ENCODE peak calls at places on chromosomes 4 and X, in four cellular contexts. W is HCT116, C is endothelial cell of umbilical vein, B is tibial nerve. J is an unnamed sample.

GRCh38 chr4:96166806-96167205 is 326.9 kb downstream of the PDHA2 start:
- DNase-seq in B (no peak), C (no peak), W (no peak), J (no peak)

GRCh38 chr4:152590179-152591031 is 54.5 kb upstream of the FBXW7 start:
- DNase-seq in C (no peak), B (no peak), W (no peak), J (no peak)

GRCh38 chr4:86872135-86872534 is 20.1 kb downstream of the C4orf36 start:
- DNase-seq in B (no peak), W (no peak), C (no peak), J (no peak)

GRCh38 chr4:80422727-80423404 is 87.3 kb downstream of the CFAP299 start:
- DNase-seq in W (no peak), C (no peak), B (no peak), J (no peak)

GRCh38 chr4:77804471-77804870 is 14.7 kb downstream of the CNOT6L start:
- DNase-seq in C (no peak), B (no peak), W (no peak), J (no peak)

GRCh38 chrX:136193771-136194170 is 46.4 kb downstream of the FHL1 start:
- DNase-seq in W (no peak), C (no peak), B (no peak), J (no peak)

GRCh38 chrX:29488919-29489318 is 726.4 kb upstream of the MAGEB2 start:
- DNase-seq in B (no peak), W (no peak), C (no peak), J (no peak)

GRCh38 chr4:148954011-148954749 is 512.0 kb upstream of the NR3C2 start:
- DNase-seq in W (no peak), C (no peak), B (no peak), J (peak)

GRCh38 chr4:151921811-151922210 is 161.0 kb upstream of the GATB start:
- DNase-seq in B (no peak), W (no peak), C (no peak), J (no peak)

GRCh38 chr4:23039813-23040212 is 347.1 kb downstream of the GBA3 start:
- DNase-seq in B (no peak), W (no peak), C (no peak), J (no peak)

GRCh38 chr4:177107288-177107901 is 202.3 kb upstream of the NEIL3 start:
- DNase-seq in W (no peak), C (no peak), B (no peak), J (no peak)

GRCh38 chr4:121070696-121071639 is 1.4 kb downstream of the NDNF start:
- DNase-seq in C (peak), B (peak), W (no peak), J (peak)

GRCh38 chrX:39903937-39904336 is 193.8 kb downstream of the BCOR start:
- DNase-seq in B (no peak), C (no peak), W (no peak), J (no peak)

GRCh38 chrX:110418857-110419249 is 60.2 kb downstream of the RTL9 start:
- DNase-seq in B (no peak), W (no peak), C (no peak), J (no peak)

DNA sequence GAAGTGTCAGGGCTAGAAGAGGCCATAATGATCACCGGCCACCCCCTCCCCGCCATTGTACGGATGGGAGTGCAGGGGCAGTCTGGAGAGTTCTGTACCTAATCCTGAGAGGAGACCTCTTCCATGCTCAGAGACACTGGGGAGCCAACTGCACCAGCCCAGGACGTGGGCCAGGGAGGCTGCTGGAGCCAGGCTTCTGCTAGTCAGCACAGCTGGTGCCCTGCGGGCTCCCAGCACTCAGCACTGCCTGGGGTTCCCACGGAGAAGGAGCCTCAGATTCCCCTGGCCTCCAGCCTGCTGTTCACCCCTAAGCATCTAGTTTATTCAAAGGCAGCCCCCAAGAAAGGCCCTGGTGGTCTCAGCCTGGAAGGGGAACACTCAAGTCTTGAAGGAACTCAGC is 28.8 kb downstream of the ABLIM2 start:
- DNase-seq in W (no peak), C (no peak), B (no peak), J (no peak)
- H3K4me3 ChIP-seq in W (no peak), C (no peak), B (no peak), J (no peak)

GRCh38 chrX:120253784-120254183 is 3.2 kb downstream of the ZBTB33 start:
- DNase-seq in C (no peak), B (no peak), W (no peak), J (no peak)
- TF ChIP-seq POLR2A in C (no peak), B (no peak), W (no peak), J (no peak)

GRCh38 chr4:108902769-108903168 is 139.9 kb upstream of the ETNPPL start:
- DNase-seq in C (no peak), B (no peak), W (no peak), J (no peak)
- H3K4me3 ChIP-seq in C (no peak), B (no peak), W (no peak), J (no peak)

GRCh38 chr4:26589699-26590098 is 5.8 kb downstream of the TBC1D19 start:
- DNase-seq in B (no peak), C (no peak), W (no peak), J (no peak)

GRCh38 chr4:26579169-26579568 is 4.7 kb upstream of the TBC1D19 start:
- DNase-seq in B (no peak), C (no peak), W (no peak), J (no peak)

GRCh38 chr4:26583538-26583864 is 383 bp upstream of the TBC1D19 start:
- DNase-seq in B (no peak), W (no peak), C (no peak), J (no peak)

GRCh38 chr4:26584725-26585124 is 841 bp downstream of the TBC1D19 start:
- DNase-seq in W (no peak), B (no peak), C (no peak), J (no peak)

GRCh38 chr4:26583865-26584652 is at the start of gene TBC1D19:
- DNase-seq in W (peak), B (peak), C (peak), J (peak)
- TF ChIP-seq POLR2A in W (peak), B (no peak), C (peak), J (peak)

GRCh38 chr4:143358923-143359694 is 22.4 kb downstream of the GAB1 start:
- DNase-seq in W (no peak), C (peak), B (no peak), J (peak)

GRCh38 chr4:143362392-143363046 is 25.8 kb downstream of the GAB1 start:
- DNase-seq in C (no peak), W (no peak), B (no peak), J (no peak)

GRCh38 chr4:143359794-143360193 is 23.1 kb downstream of the GAB1 start:
- DNase-seq in W (no peak), C (no peak), B (no peak), J (no peak)

GRCh38 chr4:143358419-143358818 is 21.7 kb downstream of the GAB1 start:
- DNase-seq in W (no peak), B (no peak), C (no peak), J (no peak)

GRCh38 chr4:143360838-143361237 is 24.2 kb downstream of the GAB1 start:
- DNase-seq in W (no peak), B (no peak), C (no peak), J (no peak)
- H3K4me3 ChIP-seq in W (no peak), B (no peak), C (no peak), J (no peak)

DNA sequence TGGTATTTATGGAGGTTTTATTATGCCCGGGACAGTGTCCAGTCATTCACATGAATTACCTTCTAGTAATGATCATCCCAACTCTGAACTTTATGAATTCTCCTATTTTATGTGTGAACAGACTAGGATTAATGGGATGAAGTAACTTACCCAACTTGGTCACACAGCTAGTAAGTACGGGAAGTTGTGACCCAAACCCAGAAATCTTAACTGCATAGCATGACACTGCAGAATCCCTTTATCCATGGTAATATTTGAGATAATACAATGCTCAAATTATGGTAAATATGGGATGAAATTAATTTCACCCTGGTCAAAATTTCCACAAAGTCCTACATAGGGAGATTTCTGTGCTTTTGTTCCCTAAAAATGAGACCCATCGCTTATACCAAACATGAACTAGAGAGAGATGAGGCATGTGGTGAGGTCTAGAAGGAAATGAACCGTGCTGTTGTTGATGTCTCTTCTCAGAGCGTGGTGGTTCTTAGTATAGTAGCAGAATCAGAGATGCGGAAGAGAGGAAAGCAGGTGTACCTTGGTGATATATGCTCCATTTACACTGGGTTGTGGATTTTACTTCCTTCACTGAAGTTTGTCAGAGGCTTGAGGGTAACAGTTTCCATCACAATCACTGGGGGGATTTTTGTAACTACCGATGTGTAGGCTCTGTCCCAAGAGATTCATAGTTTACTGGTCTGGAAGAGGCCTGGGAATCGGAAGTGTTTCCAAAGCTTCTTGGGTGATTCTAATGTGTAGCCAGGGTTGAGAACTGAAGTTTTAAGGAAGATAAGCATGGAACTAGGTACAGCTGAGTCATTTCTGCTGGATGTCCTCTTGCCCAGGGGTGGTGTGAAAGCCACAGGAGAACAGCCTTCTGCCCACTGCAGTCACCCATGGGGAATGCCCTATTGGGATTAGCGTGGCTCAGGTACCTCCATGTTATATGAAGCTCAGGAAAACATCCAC is 30.2 kb upstream of the FAM9C start:
- DNase-seq in W (no peak), C (no peak), B (no peak), J (no peak)
- TF ChIP-seq POLR2A in W (no peak), C (no peak), B (no peak), J (no peak)

GRCh38 chr4:242121-242848 is 63.0 kb downstream of the ZNF732 start:
- DNase-seq in W (no peak), B (no peak), C (peak), J (peak)
- H3K4me3 ChIP-seq in W (no peak), B (peak), C (no peak), J (no peak)

DNA sequence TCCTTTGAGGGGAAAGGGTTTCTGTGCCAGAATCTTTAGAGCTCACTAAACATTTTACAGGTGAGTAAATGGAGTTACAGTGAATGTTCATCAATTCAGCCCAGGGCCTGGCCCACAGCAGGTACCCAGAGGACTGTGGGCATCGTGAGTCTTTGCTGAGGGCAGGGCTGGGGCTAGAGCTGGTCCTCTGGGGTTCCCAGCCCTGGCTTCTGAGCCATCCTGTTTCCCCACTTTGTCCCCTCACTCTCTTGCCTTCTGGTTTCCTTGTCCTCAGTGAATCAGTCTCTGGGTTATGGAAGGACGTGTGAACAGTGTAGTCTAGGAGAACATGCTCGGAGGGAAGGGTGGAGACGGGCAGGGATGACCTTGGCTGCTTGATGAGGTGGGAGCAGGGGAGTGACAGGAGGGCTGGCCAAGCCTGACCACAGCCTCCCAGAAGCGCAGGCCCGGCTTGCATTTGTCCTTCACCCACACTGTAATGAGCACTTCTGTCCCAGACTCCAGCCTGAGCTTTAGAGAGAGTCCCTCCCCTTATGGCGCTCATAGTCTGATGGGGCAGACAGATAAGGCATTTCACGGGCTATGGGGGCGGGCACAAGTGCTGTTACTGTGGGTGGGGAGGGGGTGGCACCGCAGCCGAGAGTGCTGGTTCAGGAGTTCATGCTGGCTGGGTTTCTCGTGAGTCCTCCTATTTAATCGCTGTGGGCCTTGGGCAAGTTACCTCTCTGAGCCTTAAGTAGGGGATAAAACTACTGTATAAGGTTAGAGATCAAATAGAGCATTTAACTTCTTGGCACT is 17.3 kb downstream of the TBC1D14 start:
- DNase-seq in B (no peak), C (no peak), W (no peak), J (peak)
- TF ChIP-seq POLR2A in B (no peak), C (no peak), W (no peak), J (peak)

GRCh38 chrX:48676106-48676892 is 7.3 kb upstream of the WAS start:
- DNase-seq in B (peak), C (peak), W (peak), J (peak)

GRCh38 chrX:48676893-48677270 is 6.7 kb upstream of the WAS start:
- DNase-seq in B (no peak), W (no peak), C (no peak), J (peak)

GRCh38 chrX:48683411-48683982 is at the start of gene WAS:
- DNase-seq in W (no peak), C (no peak), B (no peak), J (peak)

GRCh38 chrX:48681539-48682183 is 1.9 kb upstream of the WAS start:
- DNase-seq in C (no peak), B (no peak), W (no peak), J (no peak)

DNA sequence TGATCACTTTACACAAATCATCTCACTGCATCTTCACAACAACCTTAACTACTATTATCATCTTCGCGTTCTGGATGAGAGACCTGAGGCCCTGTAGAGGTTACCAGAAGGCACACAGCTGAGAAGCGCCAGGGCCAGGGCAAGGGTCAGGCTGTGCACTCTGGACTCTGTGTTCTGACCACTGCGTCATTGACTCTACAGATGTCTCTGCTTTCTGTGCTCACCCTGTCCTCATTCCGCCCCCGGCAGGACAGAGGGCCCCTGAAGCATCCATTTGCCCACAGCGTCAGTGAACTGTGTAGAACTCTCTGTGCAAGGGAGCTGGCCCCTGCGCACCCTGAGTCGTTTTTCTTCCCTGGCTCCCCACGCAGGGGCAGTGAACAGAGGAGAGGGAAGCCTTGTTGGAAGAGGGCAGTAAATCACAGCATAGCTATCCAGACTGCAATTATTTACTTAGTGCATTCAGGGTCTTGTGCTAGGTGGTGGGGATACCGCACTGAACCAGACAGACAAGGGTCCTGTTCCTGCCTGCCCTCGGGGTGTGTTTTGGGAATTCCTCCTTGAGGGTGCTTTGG is 6.1 kb upstream of the WAS start:
- DNase-seq in W (no peak), C (no peak), B (no peak), J (no peak)
- H3K4me3 ChIP-seq in W (peak), C (no peak), B (no peak), J (peak)

GRCh38 chrX:130173190-130173895 is 1.6 kb downstream of the RAB33A start:
- DNase-seq in B (no peak), C (peak), W (no peak), J (peak)
- TF ChIP-seq POLR2A in B (no peak), C (no peak), W (no peak), J (no peak)